ENCODE peak calls at places on chromosomes 16 and 17, in nine cellular contexts. F, V, G, A, T, U, E, W and S are unnamed samples.

GRCh38 chr17:66655861-66656260 is 179.1 kb upstream of the CACNG5 start:
- DNase-seq in F (no peak), V (no peak), G (peak), A (no peak), T (peak), U (no peak), E (no peak), W (no peak), S (no peak)

GRCh38 chr17:80664217-80664780 is 119.7 kb downstream of the RPTOR start:
- DNase-seq in F (no peak), V (no peak), G (no peak), A (no peak), T (no peak), U (no peak), E (no peak), W (no peak), S (no peak)

GRCh38 chr17:16428098-16428882 is 12.9 kb downstream of the TRPV2 start:
- DNase-seq in F (peak), V (peak), G (no peak), A (peak), T (peak), U (peak), E (peak), W (peak), S (peak)

GRCh38 chr17:55334881-55335523 is 70.2 kb downstream of the HLF start:
- DNase-seq in F (no peak), V (no peak), G (no peak), A (no peak), T (no peak), U (no peak), E (no peak), W (no peak), S (no peak)

GRCh38 chr17:21510686-21511367 is 134.7 kb downstream of the KCNJ12 start:
- DNase-seq in F (peak), V (no peak), G (peak), A (no peak), T (no peak), U (no peak), E (no peak), W (no peak), S (no peak)

GRCh38 chr17:77287432-77288068 is 146.8 kb downstream of the SEC14L1 start:
- DNase-seq in F (peak), V (no peak), G (peak), A (no peak), T (peak), U (no peak), E (peak), W (no peak), S (no peak)

GRCh38 chr17:74282587-74283370 is 8.7 kb downstream of the DNAI2 start:
- DNase-seq in F (no peak), V (no peak), G (no peak), A (no peak), T (no peak), U (no peak), E (no peak), W (peak), S (no peak)

GRCh38 chr16:56667581-56668571 is at the start of gene MT1G:
- DNase-seq in F (no peak), V (no peak), G (peak), A (no peak), T (peak), U (no peak), E (peak), W (no peak), S (no peak)

GRCh38 chr16:70520612-70521297 is 2.6 kb downstream of the COG4 start:
- DNase-seq in F (no peak), V (no peak), G (peak), A (no peak), T (peak), U (no peak), E (no peak), W (no peak), S (no peak)

GRCh38 chr16:50548659-50549560 is 714 bp downstream of the NKD1 start:
- DNase-seq in F (peak), V (no peak), G (no peak), A (no peak), T (no peak), U (no peak), E (peak), W (peak), S (peak)

GRCh38 chr16:67100569-67101300 is 9.0 kb upstream of the PHAF1 start:
- DNase-seq in F (peak), V (no peak), G (peak), A (no peak), T (peak), U (no peak), E (peak), W (no peak), S (no peak)

GRCh38 chr17:81451823-81452222 is 56.6 kb downstream of the BAHCC1 start:
- DNase-seq in F (no peak), V (no peak), G (no peak), A (no peak), T (no peak), U (no peak), E (no peak), W (no peak), S (no peak)

GRCh38 chr17:11948791-11949190 is 48.5 kb downstream of the ZNF18 start:
- DNase-seq in F (no peak), V (no peak), G (peak), A (no peak), T (peak), U (no peak), E (no peak), W (no peak), S (no peak)

GRCh38 chr17:6936370-6937028 is 59.4 kb upstream of the ALOX12 start:
- DNase-seq in F (peak), V (peak), G (peak), A (no peak), T (peak), U (no peak), E (peak), W (no peak), S (no peak)

GRCh38 chr16:2026461-2027023 is at the start of gene NHERF2:
- DNase-seq in F (no peak), V (no peak), G (no peak), A (no peak), T (no peak), U (no peak), E (peak), W (peak), S (peak)

GRCh38 chr16:72823961-72824490 is 223.9 kb downstream of the ZFHX3 start:
- DNase-seq in F (no peak), V (no peak), G (no peak), A (no peak), T (no peak), U (no peak), E (peak), W (no peak), S (no peak)

GRCh38 chr16:52569296-52569695 is 22.4 kb upstream of the TOX3 start:
- DNase-seq in F (no peak), V (no peak), G (no peak), A (no peak), T (no peak), U (no peak), E (no peak), W (no peak), S (no peak)

GRCh38 chr16:14240216-14240843 is 169.2 kb downstream of the MRTFB start:
- DNase-seq in F (no peak), V (no peak), G (peak), A (no peak), T (no peak), U (no peak), E (no peak), W (no peak), S (no peak)

GRCh38 chr16:87329436-87330256 is 12.5 kb upstream of the C16orf95 start:
- DNase-seq in F (no peak), V (no peak), G (no peak), A (no peak), T (no peak), U (no peak), E (no peak), W (no peak), S (no peak)

GRCh38 chr16:24822974-24823373 is 22.8 kb upstream of the SLC5A11 start:
- DNase-seq in F (no peak), V (no peak), G (no peak), A (no peak), T (no peak), U (no peak), E (no peak), W (no peak), S (no peak)

GRCh38 chr17:73645050-73645871 is 1.0 kb upstream of the SDK2 start:
- DNase-seq in F (no peak), V (peak), G (peak), A (peak), T (no peak), U (peak), E (peak), W (peak), S (peak)

GRCh38 chr16:64773184-64773583 is 348.7 kb downstream of the CDH11 start:
- DNase-seq in F (no peak), V (no peak), G (no peak), A (no peak), T (no peak), U (no peak), E (no peak), W (no peak), S (no peak)

GRCh38 chr17:30477758-30478115 is 529 bp downstream of the GOSR1 start:
- DNase-seq in F (no peak), V (no peak), G (no peak), A (no peak), T (no peak), U (no peak), E (no peak), W (no peak), S (no peak)

GRCh38 chr17:77391668-77392375 is 251.1 kb downstream of the SEC14L1 start:
- DNase-seq in F (peak), V (no peak), G (peak), A (no peak), T (peak), U (no peak), E (no peak), W (peak), S (no peak)

GRCh38 chr17:39595294-39595693 is 12.4 kb downstream of the NEUROD2 start:
- DNase-seq in F (no peak), V (no peak), G (no peak), A (no peak), T (no peak), U (no peak), E (no peak), W (no peak), S (no peak)

GRCh38 chr16:50323335-50324011 is 45.3 kb downstream of the BRD7 start:
- DNase-seq in F (peak), V (no peak), G (peak), A (no peak), T (peak), U (no peak), E (peak), W (no peak), S (no peak)

GRCh38 chr17:65122836-65123756 is 14.1 kb upstream of the RGS9 start:
- DNase-seq in F (peak), V (peak), G (peak), A (peak), T (peak), U (peak), E (peak), W (peak), S (peak)

GRCh38 chr17:82949984-82950383 is 110.2 kb upstream of the ZNF750 start:
- DNase-seq in F (no peak), V (no peak), G (no peak), A (no peak), T (no peak), U (no peak), E (no peak), W (no peak), S (no peak)

GRCh38 chr17:6374761-6375312 is 60.1 kb downstream of the AIPL1 start:
- DNase-seq in F (peak), V (no peak), G (peak), A (no peak), T (peak), U (peak), E (no peak), W (no peak), S (no peak)

GRCh38 chr17:45022655-45023339 is 28.6 kb downstream of the DCAKD start:
- DNase-seq in F (no peak), V (no peak), G (no peak), A (no peak), T (no peak), U (no peak), E (no peak), W (no peak), S (no peak)

GRCh38 chr16:73171380-73171779 is 123.5 kb upstream of the ZFHX3 start:
- DNase-seq in F (no peak), V (no peak), G (no peak), A (no peak), T (no peak), U (no peak), E (peak), W (no peak), S (no peak)

GRCh38 chr16:51900221-51900780 is 646.6 kb downstream of the TOX3 start:
- DNase-seq in F (no peak), V (no peak), G (no peak), A (no peak), T (no peak), U (no peak), E (no peak), W (no peak), S (no peak)

GRCh38 chr17:55411463-55411855 is 10.2 kb downstream of the MMD start:
- DNase-seq in F (no peak), V (no peak), G (no peak), A (no peak), T (no peak), U (no peak), E (peak), W (no peak), S (no peak)

GRCh38 chr16:61934591-61934990 is 101.6 kb downstream of the CDH8 start:
- DNase-seq in F (no peak), V (no peak), G (no peak), A (no peak), T (no peak), U (no peak), E (no peak), W (no peak), S (no peak)

GRCh38 chr17:81396722-81397313 is 1.6 kb downstream of the BAHCC1 start:
- DNase-seq in F (peak), V (no peak), G (no peak), A (peak), T (peak), U (peak), E (peak), W (no peak), S (no peak)

GRCh38 chr17:69269174-69269998 is 40.8 kb upstream of the ABCA10 start:
- DNase-seq in F (peak), V (no peak), G (peak), A (no peak), T (peak), U (no peak), E (no peak), W (no peak), S (no peak)

GRCh38 chr16:11665071-11665491 is 3.2 kb upstream of the SNN start:
- DNase-seq in F (no peak), V (peak), G (no peak), A (no peak), T (no peak), U (no peak), E (no peak), W (peak), S (no peak)

GRCh38 chr16:52591441-52592215 is 44.7 kb upstream of the TOX3 start:
- DNase-seq in F (no peak), V (no peak), G (no peak), A (no peak), T (no peak), U (no peak), E (no peak), W (no peak), S (no peak)

DNA sequence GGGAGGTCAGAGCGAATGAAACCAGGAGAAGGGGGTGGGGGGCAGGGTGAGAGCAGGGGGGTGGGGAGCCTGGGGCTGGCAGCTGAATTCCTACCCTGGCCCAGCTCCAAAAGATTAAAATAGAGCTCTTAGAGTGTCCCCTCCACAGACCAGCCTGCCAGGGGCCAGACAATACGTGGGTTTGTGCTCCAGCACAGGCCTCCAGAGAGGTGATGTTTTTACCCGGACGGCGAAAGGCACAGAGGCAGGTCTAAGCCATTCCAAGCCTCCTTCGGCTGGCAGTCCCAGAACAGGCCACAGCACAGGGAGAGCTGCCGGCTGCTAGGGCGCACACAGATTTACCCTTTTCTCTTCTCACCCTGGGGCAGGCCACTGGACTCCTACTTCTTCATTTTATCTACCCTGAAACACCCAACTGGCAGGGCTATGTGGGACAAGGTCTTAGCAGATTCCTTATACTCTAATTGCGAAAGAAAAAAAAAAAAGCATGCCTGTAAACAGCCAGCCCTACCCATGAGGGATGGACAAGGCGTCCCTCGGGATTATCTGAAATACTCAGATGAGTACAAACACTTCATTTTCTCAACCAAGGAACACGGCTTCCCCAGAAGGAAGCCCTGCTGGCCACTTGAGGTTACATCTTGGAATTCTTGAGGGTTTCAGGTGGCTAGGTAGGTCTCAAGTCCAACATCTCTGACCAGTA is 71.9 kb upstream of the NOG start:
- DNase-seq in F (no peak), V (no peak), G (no peak), A (no peak), T (no peak), U (no peak), E (no peak), W (no peak), S (no peak)
- TF ChIP-seq CTCF in F (no peak), V (no peak), G (no peak), A (no peak), T (no peak), U (no peak), E (no peak), W (no peak), S (no peak)

GRCh38 chr16:560221-560700 is at the start of gene PRR35:
- DNase-seq in F (no peak), V (no peak), G (no peak), A (no peak), T (no peak), U (no peak), E (peak), W (no peak), S (no peak)

GRCh38 chr16:561413-561794 is 1.2 kb downstream of the PRR35 start:
- DNase-seq in F (no peak), V (no peak), G (no peak), A (no peak), T (no peak), U (no peak), E (no peak), W (no peak), S (no peak)

GRCh38 chr16:563072-563644 is 3.0 kb downstream of the PRR35 start:
- DNase-seq in F (no peak), V (no peak), G (no peak), A (no peak), T (no peak), U (no peak), E (no peak), W (no peak), S (no peak)

GRCh38 chr16:560701-561412 is 663 bp downstream of the PRR35 start:
- DNase-seq in F (no peak), V (no peak), G (no peak), A (no peak), T (no peak), U (no peak), E (peak), W (no peak), S (no peak)

GRCh38 chr16:561957-562938 is 2.1 kb downstream of the PRR35 start:
- DNase-seq in F (no peak), V (no peak), G (no peak), A (no peak), T (no peak), U (no peak), E (no peak), W (no peak), S (no peak)
- TF ChIP-seq CTCF in F (no peak), V (no peak), G (no peak), A (no peak), T (no peak), U (no peak), E (no peak), W (no peak), S (no peak)

DNA sequence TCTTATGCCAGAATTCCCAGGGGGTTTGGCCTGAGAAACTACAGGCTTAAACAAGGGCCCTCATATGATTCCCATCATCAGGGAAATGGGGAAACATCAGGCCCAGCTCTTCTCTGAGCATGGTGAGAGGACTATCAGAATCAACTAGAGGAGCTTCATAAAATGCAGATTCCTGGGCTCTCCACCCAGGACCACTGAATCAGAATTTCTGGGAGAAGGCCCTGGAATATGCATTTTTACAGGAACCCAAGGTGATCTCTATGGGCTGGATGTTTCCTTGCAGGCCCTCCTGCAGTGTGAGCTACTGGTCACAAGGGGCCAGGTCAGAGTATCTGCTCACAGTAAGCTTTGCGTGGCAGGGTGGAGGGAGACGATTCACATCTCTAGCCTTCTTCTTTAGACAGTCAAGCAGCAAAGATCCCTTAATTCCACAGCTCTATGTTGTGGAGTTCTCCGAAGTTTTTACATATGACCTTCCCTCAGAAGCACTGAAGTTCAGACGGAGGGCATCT is 38.8 kb upstream of the HOXB13 start:
- DNase-seq in F (no peak), V (no peak), G (no peak), A (no peak), T (no peak), U (no peak), E (no peak), W (no peak), S (no peak)
- TF ChIP-seq CTCF in F (no peak), V (no peak), G (no peak), A (no peak), T (no peak), U (no peak), E (no peak), W (no peak), S (no peak)

GRCh38 chr17:63395075-63395815 is 50.9 kb downstream of the CYB561 start:
- DNase-seq in F (no peak), V (no peak), G (peak), A (no peak), T (peak), U (no peak), E (no peak), W (no peak), S (no peak)
- TF ChIP-seq CTCF in F (no peak), V (no peak), G (no peak), A (no peak), T (peak), U (no peak), E (peak), W (no peak), S (no peak)

GRCh38 chr16:58127634-58128033 is 1.5 kb downstream of the CFAP20 start:
- DNase-seq in F (peak), V (no peak), G (no peak), A (no peak), T (no peak), U (no peak), E (no peak), W (no peak), S (no peak)
- TF ChIP-seq CTCF in F (peak), V (peak), G (peak), A (no peak), T (peak), U (peak), E (peak), W (no peak), S (no peak)